ENCODE peak calls at places on chromosome 10, in four cellular contexts. One of them, this sample, is unnamed. For H3K4me1, the result is how much of the 10 kb centered on the place peaks cover.

GRCh38 chr10:50293508-50294320 is 42.4 kb upstream of the ASAH2 start:
- DNase-seq in adrenal gland: no peak
- DNase-seq in cardiac muscle cell: no peak
- DNase-seq in CD8-positive, alpha-beta memory T cell: no peak
- DNase-seq in this sample: peak

GRCh38 chr10:62454696-62455451 is 80.7 kb downstream of the ZNF365 start:
- DNase-seq in CD8-positive, alpha-beta memory T cell: no peak
- DNase-seq in cardiac muscle cell: no peak
- DNase-seq in adrenal gland: no peak
- DNase-seq in this sample: peak

GRCh38 chr10:79412516-79412915 is 32.9 kb downstream of the ZCCHC24 start:
- DNase-seq in cardiac muscle cell: no peak
- DNase-seq in adrenal gland: no peak
- DNase-seq in CD8-positive, alpha-beta memory T cell: no peak
- DNase-seq in this sample: no peak

GRCh38 chr10:97851341-97852001 is 1.8 kb downstream of the GOLGA7B start:
- DNase-seq in adrenal gland: no peak
- DNase-seq in cardiac muscle cell: no peak
- DNase-seq in CD8-positive, alpha-beta memory T cell: no peak
- DNase-seq in this sample: no peak

GRCh38 chr10:132186488-132187413 is at the start of gene DPYSL4:
- DNase-seq in CD8-positive, alpha-beta memory T cell: peak
- DNase-seq in cardiac muscle cell: peak
- DNase-seq in adrenal gland: peak
- DNase-seq in this sample: peak

GRCh38 chr10:23702977-23703414 is 264.1 kb downstream of the OTUD1 start:
- DNase-seq in adrenal gland: peak
- DNase-seq in CD8-positive, alpha-beta memory T cell: no peak
- DNase-seq in cardiac muscle cell: peak
- DNase-seq in this sample: peak

GRCh38 chr10:17465328-17466125 is 11.1 kb upstream of the ST8SIA6 start:
- DNase-seq in CD8-positive, alpha-beta memory T cell: no peak
- DNase-seq in cardiac muscle cell: no peak
- DNase-seq in adrenal gland: no peak
- DNase-seq in this sample: no peak

GRCh38 chr10:86647773-86648705 is 6.3 kb upstream of the OPN4 start:
- DNase-seq in CD8-positive, alpha-beta memory T cell: no peak
- DNase-seq in cardiac muscle cell: no peak
- DNase-seq in adrenal gland: peak
- DNase-seq in this sample: no peak

GRCh38 chr10:30151581-30152389 is 92.4 kb upstream of the JCAD start:
- DNase-seq in cardiac muscle cell: no peak
- DNase-seq in adrenal gland: no peak
- DNase-seq in CD8-positive, alpha-beta memory T cell: no peak
- DNase-seq in this sample: peak

GRCh38 chr10:28801869-28802268 is 124.5 kb downstream of the BAMBI start:
- DNase-seq in CD8-positive, alpha-beta memory T cell: no peak
- DNase-seq in cardiac muscle cell: no peak
- DNase-seq in adrenal gland: no peak
- DNase-seq in this sample: no peak

GRCh38 chr10:71838264-71839211 is 12.5 kb downstream of the PSAP start:
- DNase-seq in CD8-positive, alpha-beta memory T cell: no peak
- DNase-seq in cardiac muscle cell: no peak
- DNase-seq in adrenal gland: no peak
- DNase-seq in this sample: no peak

GRCh38 chr10:32983333-32983909 is 25.4 kb upstream of the ITGB1 start:
- DNase-seq in adrenal gland: no peak
- DNase-seq in CD8-positive, alpha-beta memory T cell: peak
- DNase-seq in cardiac muscle cell: no peak
- DNase-seq in this sample: no peak

GRCh38 chr10:30791197-30791611 is 161.7 kb upstream of the LYZL2 start:
- DNase-seq in cardiac muscle cell: no peak
- DNase-seq in adrenal gland: no peak
- DNase-seq in CD8-positive, alpha-beta memory T cell: no peak
- DNase-seq in this sample: peak

GRCh38 chr10:48296699-48297098 is 9.8 kb upstream of the MAPK8 start:
- DNase-seq in cardiac muscle cell: no peak
- DNase-seq in adrenal gland: no peak
- DNase-seq in CD8-positive, alpha-beta memory T cell: no peak
- DNase-seq in this sample: no peak

GRCh38 chr10:61588770-61589211 is 73.9 kb upstream of the CABCOCO1 start:
- DNase-seq in cardiac muscle cell: no peak
- DNase-seq in CD8-positive, alpha-beta memory T cell: no peak
- DNase-seq in adrenal gland: no peak
- DNase-seq in this sample: no peak

GRCh38 chr10:86673827-86674581 is 5.7 kb downstream of the LDB3 start:
- DNase-seq in CD8-positive, alpha-beta memory T cell: no peak
- DNase-seq in cardiac muscle cell: no peak
- DNase-seq in adrenal gland: no peak
- DNase-seq in this sample: no peak

GRCh38 chr10:110217609-110218008 is 10.2 kb downstream of the MXI1 start:
- DNase-seq in adrenal gland: no peak
- DNase-seq in cardiac muscle cell: no peak
- DNase-seq in CD8-positive, alpha-beta memory T cell: no peak
- DNase-seq in this sample: no peak
- H3K4me1 ChIP-seq in adrenal gland: under half
- H3K4me1 ChIP-seq in cardiac muscle cell: under half
- H3K4me1 ChIP-seq in CD8-positive, alpha-beta memory T cell: under half
- H3K4me1 ChIP-seq in this sample: under half

DNA sequence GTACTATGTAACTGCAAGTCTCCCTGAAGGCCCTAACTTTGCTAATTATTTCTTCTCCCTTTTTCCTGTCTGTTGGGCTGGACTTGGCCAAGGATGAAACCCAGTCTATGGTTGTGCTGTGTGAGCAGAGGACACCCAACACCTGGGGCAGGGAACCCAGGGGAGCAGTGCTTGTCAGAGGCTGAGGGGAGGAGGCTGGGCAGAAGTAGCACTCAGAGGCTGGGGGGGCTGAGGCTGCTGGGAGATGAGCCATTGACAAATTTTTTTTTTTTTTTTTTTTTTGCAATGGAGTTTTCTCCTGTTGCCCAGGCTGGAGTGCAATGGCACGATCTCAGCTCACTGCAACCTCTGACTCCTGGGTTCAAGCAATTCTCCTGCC is 28.5 kb downstream of the TRIM8 start:
- DNase-seq in adrenal gland: no peak
- DNase-seq in cardiac muscle cell: no peak
- DNase-seq in CD8-positive, alpha-beta memory T cell: no peak
- DNase-seq in this sample: no peak
- H3K4me1 ChIP-seq in adrenal gland: under half
- H3K4me1 ChIP-seq in cardiac muscle cell: half or more
- H3K4me1 ChIP-seq in CD8-positive, alpha-beta memory T cell: under half
- H3K4me1 ChIP-seq in this sample: under half

DNA sequence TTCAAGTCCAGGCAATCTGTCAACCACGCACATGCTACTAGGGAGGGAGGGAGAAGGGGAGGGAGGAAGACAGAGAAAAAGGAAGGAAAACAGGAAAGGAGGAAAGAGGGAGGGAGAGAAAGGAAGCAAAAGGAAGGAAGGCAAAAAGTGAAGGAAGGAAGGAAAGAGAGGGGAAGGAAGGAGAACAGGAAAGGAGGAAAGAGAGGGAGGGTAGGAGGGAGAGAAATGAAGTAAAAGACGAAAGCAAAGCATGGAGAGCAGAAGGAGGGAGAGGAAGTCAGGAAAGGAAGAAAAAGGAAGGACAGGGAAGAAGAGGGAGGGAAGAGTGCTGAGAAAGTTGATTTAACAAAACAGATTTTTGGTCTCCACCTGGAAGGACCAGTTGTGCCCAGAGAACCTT is 25.6 kb downstream of the KLF6 start:
- DNase-seq in cardiac muscle cell: no peak
- DNase-seq in adrenal gland: no peak
- DNase-seq in CD8-positive, alpha-beta memory T cell: no peak
- DNase-seq in this sample: no peak
- H3K4me1 ChIP-seq in cardiac muscle cell: under half
- H3K4me1 ChIP-seq in adrenal gland: under half
- H3K4me1 ChIP-seq in CD8-positive, alpha-beta memory T cell: half or more
- H3K4me1 ChIP-seq in this sample: under half

GRCh38 chr10:113060221-113061053 is 110.4 kb downstream of the TCF7L2 start:
- DNase-seq in adrenal gland: no peak
- DNase-seq in CD8-positive, alpha-beta memory T cell: no peak
- DNase-seq in cardiac muscle cell: no peak
- DNase-seq in this sample: no peak

GRCh38 chr10:113059001-113059780 is 109.1 kb downstream of the TCF7L2 start:
- DNase-seq in adrenal gland: no peak
- DNase-seq in CD8-positive, alpha-beta memory T cell: no peak
- DNase-seq in cardiac muscle cell: no peak
- DNase-seq in this sample: no peak

GRCh38 chr10:113064039-113064438 is 114.0 kb downstream of the TCF7L2 start:
- DNase-seq in adrenal gland: no peak
- DNase-seq in cardiac muscle cell: no peak
- DNase-seq in CD8-positive, alpha-beta memory T cell: no peak
- DNase-seq in this sample: no peak

GRCh38 chr10:113061054-113061430 is 111.0 kb downstream of the TCF7L2 start:
- DNase-seq in CD8-positive, alpha-beta memory T cell: no peak
- DNase-seq in adrenal gland: no peak
- DNase-seq in cardiac muscle cell: no peak
- DNase-seq in this sample: no peak

DNA sequence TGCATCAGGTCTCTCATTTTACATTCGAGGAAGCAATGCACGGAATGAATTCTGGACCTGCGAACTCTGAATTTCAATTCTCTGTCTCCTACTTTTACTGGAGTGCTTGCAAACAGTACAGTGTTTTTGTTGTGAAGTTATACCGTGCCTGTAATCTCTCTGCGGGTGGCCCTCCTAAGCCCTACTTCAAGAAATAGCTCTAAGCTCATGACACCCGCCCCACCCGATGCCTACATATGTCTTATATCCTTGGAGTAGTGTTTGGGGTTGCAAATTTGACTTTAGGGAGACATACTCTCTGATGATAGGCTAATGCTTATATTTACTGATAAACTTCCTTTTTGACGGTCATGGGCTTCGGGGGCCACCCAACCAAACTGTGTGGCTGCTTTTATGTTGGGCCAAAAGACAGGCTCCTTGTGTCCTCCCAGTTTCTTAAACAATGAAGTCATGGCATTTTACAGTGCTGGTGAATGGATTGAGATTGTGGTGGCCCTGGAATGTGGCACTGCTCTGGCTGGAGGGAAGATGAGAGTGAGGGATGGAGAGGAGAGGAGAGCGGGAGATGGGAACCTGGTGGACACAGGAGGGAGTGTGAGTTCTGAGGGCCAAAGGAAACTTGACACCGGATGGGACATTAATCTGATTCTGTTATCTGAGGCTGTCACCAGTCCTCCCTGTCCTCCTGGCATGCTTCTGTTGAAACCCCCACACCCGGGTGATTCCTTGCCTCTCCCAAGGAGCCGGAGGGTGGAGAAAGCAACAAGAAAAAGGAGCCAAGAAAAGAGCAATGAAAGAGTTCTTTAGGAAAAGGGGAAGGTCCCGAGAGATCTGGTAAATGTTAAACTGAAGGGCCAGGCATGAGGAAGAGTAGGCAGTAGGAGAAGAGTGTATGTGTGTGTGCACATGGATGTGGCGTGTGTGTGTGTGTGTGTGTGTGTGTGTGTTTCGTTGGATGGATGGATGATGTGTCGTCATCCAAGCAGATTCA is 113.2 kb downstream of the TCF7L2 start:
- DNase-seq in CD8-positive, alpha-beta memory T cell: no peak
- DNase-seq in adrenal gland: no peak
- DNase-seq in cardiac muscle cell: peak
- DNase-seq in this sample: no peak
- H3K4me1 ChIP-seq in CD8-positive, alpha-beta memory T cell: under half
- H3K4me1 ChIP-seq in adrenal gland: under half
- H3K4me1 ChIP-seq in cardiac muscle cell: half or more
- H3K4me1 ChIP-seq in this sample: under half

GRCh38 chr10:125148021-125148439 is 12.3 kb downstream of the CTBP2 start:
- DNase-seq in adrenal gland: no peak
- DNase-seq in cardiac muscle cell: peak
- DNase-seq in CD8-positive, alpha-beta memory T cell: no peak
- DNase-seq in this sample: no peak

GRCh38 chr10:125146791-125147604 is 13.4 kb downstream of the CTBP2 start:
- DNase-seq in adrenal gland: no peak
- DNase-seq in CD8-positive, alpha-beta memory T cell: no peak
- DNase-seq in cardiac muscle cell: no peak
- DNase-seq in this sample: no peak

GRCh38 chr10:125149278-125150047 is 10.9 kb downstream of the CTBP2 start:
- DNase-seq in CD8-positive, alpha-beta memory T cell: no peak
- DNase-seq in adrenal gland: peak
- DNase-seq in cardiac muscle cell: no peak
- DNase-seq in this sample: peak

GRCh38 chr10:125151170-125151823 is 9.1 kb downstream of the CTBP2 start:
- DNase-seq in adrenal gland: no peak
- DNase-seq in CD8-positive, alpha-beta memory T cell: no peak
- DNase-seq in cardiac muscle cell: no peak
- DNase-seq in this sample: no peak

DNA sequence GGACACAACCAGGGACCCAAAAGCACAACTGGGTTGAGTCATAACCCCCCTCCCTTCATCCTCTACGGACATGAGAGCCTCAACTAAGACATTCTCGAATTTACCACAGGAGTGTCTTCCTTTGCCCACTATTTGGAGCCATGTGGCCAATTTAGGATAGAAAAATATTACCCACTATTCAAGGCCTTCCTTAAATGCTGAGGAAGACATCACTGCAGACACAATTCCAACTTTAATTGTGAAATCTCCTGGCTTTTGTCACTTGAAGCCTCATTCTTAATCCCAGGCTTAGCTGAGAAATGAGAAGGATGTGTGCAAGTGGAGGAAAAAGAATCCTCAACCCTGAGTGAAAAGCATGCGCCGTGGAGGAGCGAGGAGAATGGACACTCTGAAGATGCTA is 11.8 kb downstream of the CTBP2 start:
- DNase-seq in cardiac muscle cell: no peak
- DNase-seq in CD8-positive, alpha-beta memory T cell: no peak
- DNase-seq in adrenal gland: no peak
- DNase-seq in this sample: no peak
- H3K4me1 ChIP-seq in cardiac muscle cell: under half
- H3K4me1 ChIP-seq in CD8-positive, alpha-beta memory T cell: under half
- H3K4me1 ChIP-seq in adrenal gland: under half
- H3K4me1 ChIP-seq in this sample: half or more

DNA sequence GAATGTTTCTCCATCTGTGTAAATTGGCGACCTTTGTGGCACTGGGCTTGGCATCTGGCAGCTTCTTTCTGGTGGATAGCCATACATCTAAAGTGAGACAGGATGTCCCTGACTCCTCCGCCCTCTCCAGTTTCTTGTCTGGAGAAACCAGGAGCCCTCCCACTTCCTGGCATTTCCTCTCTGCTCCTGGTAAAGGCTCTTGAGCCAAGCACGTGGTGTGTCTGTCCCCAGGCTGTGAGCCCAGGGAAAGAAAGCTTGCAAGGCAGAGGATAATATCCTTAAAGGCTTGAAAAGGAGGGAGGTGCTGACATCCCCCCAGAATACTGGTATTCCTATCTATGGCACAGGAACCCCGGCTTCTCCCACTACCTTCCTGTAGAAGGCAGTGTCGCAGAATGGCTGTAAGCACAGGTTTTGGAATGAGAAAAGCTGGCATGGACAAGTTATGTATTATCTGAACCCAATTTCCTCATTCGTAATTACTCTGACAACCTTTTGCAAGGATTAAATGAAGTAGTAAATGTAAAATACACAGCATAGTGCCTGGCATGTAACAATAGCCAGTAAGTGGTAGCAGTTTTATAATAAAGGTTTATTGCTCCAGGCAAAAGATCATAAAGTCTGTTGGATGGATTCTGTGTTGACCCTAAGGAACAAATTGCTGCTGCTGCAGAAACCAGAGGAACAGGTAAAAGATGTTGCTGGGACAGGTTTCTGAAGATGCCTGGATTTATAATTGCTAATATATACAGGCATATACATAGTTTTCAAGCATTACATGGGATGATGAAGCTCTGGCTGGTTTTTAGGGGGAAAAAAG is 11.8 kb upstream of the ACSL5 start:
- DNase-seq in cardiac muscle cell: peak
- DNase-seq in adrenal gland: peak
- DNase-seq in CD8-positive, alpha-beta memory T cell: no peak
- DNase-seq in this sample: no peak
- H3K4me1 ChIP-seq in cardiac muscle cell: under half
- H3K4me1 ChIP-seq in adrenal gland: under half
- H3K4me1 ChIP-seq in CD8-positive, alpha-beta memory T cell: under half
- H3K4me1 ChIP-seq in this sample: under half

This sample was measured in mucosa of descending colon.